ENCODE peak calls at places on chromosomes 6 and 20, in nine cellular contexts. X, A, B, Z, C, M, S, O and P are unnamed samples.

GRCh38 chr6:76465410-76465809 is 392.9 kb upstream of the IMPG1 start:
- DNase-seq in X (no peak), A (no peak), B (no peak), Z (no peak), C (no peak), M (no peak), S (no peak), O (no peak), P (no peak)

GRCh38 chr6:170052991-170053821 is 237.7 kb downstream of the DLL1 start:
- DNase-seq in X (no peak), A (no peak), B (no peak), Z (peak), C (no peak), M (peak), S (no peak), O (no peak), P (no peak)

GRCh38 chr20:61500791-61501321 is 248.8 kb downstream of the CDH4 start:
- DNase-seq in X (no peak), A (no peak), B (no peak), Z (no peak), C (peak), M (no peak), S (no peak), O (no peak), P (no peak)

GRCh38 chr6:159693894-159694545 is 979 bp upstream of the SOD2 start:
- DNase-seq in X (peak), A (no peak), B (no peak), Z (no peak), C (no peak), M (no peak), S (no peak), O (no peak), P (peak)

GRCh38 chr20:41956316-41957050 is 338.3 kb upstream of the CHD6 start:
- DNase-seq in X (no peak), A (no peak), B (no peak), Z (no peak), C (no peak), M (no peak), S (peak), O (no peak), P (peak)

GRCh38 chr20:50837532-50838321 is 42.9 kb downstream of the BCAS4 start:
- DNase-seq in X (peak), A (no peak), B (no peak), Z (no peak), C (peak), M (no peak), S (no peak), O (peak), P (no peak)

GRCh38 chr6:7137335-7138106 is 29.8 kb downstream of the RREB1 start:
- DNase-seq in X (peak), A (peak), B (no peak), Z (no peak), C (peak), M (no peak), S (no peak), O (no peak), P (peak)

GRCh38 chr20:25295386-25296093 is 47.7 kb downstream of the PYGB start:
- DNase-seq in X (no peak), A (peak), B (no peak), Z (no peak), C (no peak), M (no peak), S (no peak), O (peak), P (no peak)

GRCh38 chr20:1618954-1619550 is 757 bp downstream of the SIRPB1 start:
- DNase-seq in X (no peak), A (no peak), B (no peak), Z (no peak), C (no peak), M (no peak), S (no peak), O (no peak), P (peak)

GRCh38 chr6:20826378-20826777 is 292.1 kb downstream of the CDKAL1 start:
- DNase-seq in X (no peak), A (no peak), B (no peak), Z (no peak), C (peak), M (no peak), S (no peak), O (no peak), P (no peak)

GRCh38 chr6:14861491-14861943 is 384.4 kb upstream of the JARID2 start:
- DNase-seq in X (no peak), A (no peak), B (no peak), Z (no peak), C (no peak), M (no peak), S (no peak), O (no peak), P (no peak)

GRCh38 chr6:108795122-108795521 is 53.1 kb upstream of the ARMC2 start:
- DNase-seq in X (no peak), A (no peak), B (no peak), Z (no peak), C (no peak), M (no peak), S (no peak), O (no peak), P (no peak)

GRCh38 chr6:12844284-12845223 is 128.0 kb downstream of the PHACTR1 start:
- DNase-seq in X (no peak), A (no peak), B (peak), Z (no peak), C (no peak), M (no peak), S (no peak), O (no peak), P (no peak)

GRCh38 chr20:5735845-5736530 is 14.2 kb upstream of the SHLD1 start:
- DNase-seq in X (no peak), A (no peak), B (no peak), Z (no peak), C (peak), M (no peak), S (no peak), O (no peak), P (no peak)

GRCh38 chr20:63636752-63637633 is 10.1 kb upstream of the GMEB2 start:
- DNase-seq in X (no peak), A (no peak), B (no peak), Z (no peak), C (no peak), M (no peak), S (no peak), O (no peak), P (no peak)

GRCh38 chr20:2708073-2708415 is 15.5 kb downstream of the EBF4 start:
- DNase-seq in X (no peak), A (no peak), B (no peak), Z (no peak), C (no peak), M (no peak), S (no peak), O (no peak), P (no peak)

GRCh38 chr6:28940859-28941680 is 17.3 kb upstream of the TRIM27 start:
- DNase-seq in X (peak), A (peak), B (no peak), Z (no peak), C (peak), M (peak), S (peak), O (peak), P (no peak)

GRCh38 chr20:64036346-64037198 is 590 bp downstream of the C20orf204 start:
- DNase-seq in X (no peak), A (no peak), B (no peak), Z (no peak), C (peak), M (no peak), S (no peak), O (no peak), P (no peak)

GRCh38 chr6:137641474-137642077 is 147.4 kb upstream of the OLIG3 start:
- DNase-seq in X (peak), A (peak), B (peak), Z (peak), C (peak), M (peak), S (peak), O (peak), P (peak)

GRCh38 chr20:17626217-17627007 is 55.6 kb downstream of the RRBP1 start:
- DNase-seq in X (no peak), A (no peak), B (no peak), Z (peak), C (no peak), M (no peak), S (no peak), O (no peak), P (no peak)

GRCh38 chr20:3890999-3891929 is 2.1 kb downstream of the PANK2 start:
- DNase-seq in X (no peak), A (no peak), B (no peak), Z (peak), C (no peak), M (no peak), S (no peak), O (no peak), P (no peak)
- H3K4me3 ChIP-seq in X (peak), A (no peak), B (peak), Z (peak), C (peak), M (peak), S (peak), O (peak), P (peak)

GRCh38 chr20:57747889-57748456 is 38.2 kb upstream of the PMEPA1 start:
- DNase-seq in X (no peak), A (no peak), B (no peak), Z (no peak), C (no peak), M (no peak), S (no peak), O (no peak), P (no peak)

GRCh38 chr20:57748601-57749130 is 38.9 kb upstream of the PMEPA1 start:
- DNase-seq in X (peak), A (peak), B (peak), Z (peak), C (peak), M (peak), S (no peak), O (peak), P (no peak)

GRCh38 chr20:57751411-57751810 is 41.6 kb upstream of the PMEPA1 start:
- DNase-seq in X (no peak), A (no peak), B (no peak), Z (no peak), C (no peak), M (no peak), S (no peak), O (no peak), P (no peak)

GRCh38 chr20:57749861-57750260 is 40.0 kb upstream of the PMEPA1 start:
- DNase-seq in X (no peak), A (no peak), B (no peak), Z (no peak), C (no peak), M (no peak), S (no peak), O (no peak), P (no peak)

GRCh38 chr20:57749131-57749690 is 39.4 kb upstream of the PMEPA1 start:
- DNase-seq in X (no peak), A (peak), B (no peak), Z (no peak), C (no peak), M (no peak), S (no peak), O (no peak), P (no peak)
- H3K27ac ChIP-seq in X (peak), A (peak), B (peak), Z (peak), C (no peak), M (no peak), S (peak), O (peak), P (no peak)

DNA sequence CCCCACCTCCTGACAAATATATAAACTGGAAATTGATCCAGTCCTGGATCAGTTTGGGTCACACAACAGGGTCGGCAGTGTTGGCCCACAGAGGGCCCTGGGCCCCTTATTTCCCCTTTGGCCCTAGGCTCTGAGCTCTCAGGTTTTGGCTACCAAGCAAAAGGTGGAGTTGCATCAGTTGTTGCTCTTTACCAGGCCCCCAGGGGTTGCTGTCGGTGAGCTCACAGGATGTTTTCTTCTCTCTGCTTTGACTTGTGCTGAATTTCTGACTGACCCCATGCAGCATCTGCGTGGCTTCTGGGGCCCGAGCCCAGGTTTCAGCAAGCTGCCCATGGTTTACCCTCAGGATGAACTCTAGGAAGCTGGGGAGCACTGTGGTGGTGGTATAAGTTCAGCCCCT is 44.6 kb downstream of the PPARD start:
- DNase-seq in X (no peak), A (no peak), B (no peak), Z (no peak), C (no peak), M (no peak), S (no peak), O (no peak), P (no peak)
- TF ChIP-seq CTCF in X (no peak), A (no peak), B (no peak), Z (no peak), C (no peak), M (no peak), S (no peak), O (no peak), P (no peak)

GRCh38 chr6:113588646-113589045 is 268.5 kb upstream of the MARCKS start:
- DNase-seq in X (no peak), A (no peak), B (no peak), Z (no peak), C (no peak), M (no peak), S (no peak), O (no peak), P (no peak)

GRCh38 chr6:113594726-113595125 is 262.4 kb upstream of the MARCKS start:
- DNase-seq in X (no peak), A (no peak), B (no peak), Z (no peak), C (no peak), M (no peak), S (no peak), O (no peak), P (no peak)

GRCh38 chr6:113595921-113596376 is 261.2 kb upstream of the MARCKS start:
- DNase-seq in X (peak), A (no peak), B (no peak), Z (no peak), C (peak), M (no peak), S (no peak), O (peak), P (no peak)

GRCh38 chr6:113596477-113596876 is 260.7 kb upstream of the MARCKS start:
- DNase-seq in X (no peak), A (no peak), B (no peak), Z (no peak), C (no peak), M (no peak), S (no peak), O (no peak), P (no peak)

DNA sequence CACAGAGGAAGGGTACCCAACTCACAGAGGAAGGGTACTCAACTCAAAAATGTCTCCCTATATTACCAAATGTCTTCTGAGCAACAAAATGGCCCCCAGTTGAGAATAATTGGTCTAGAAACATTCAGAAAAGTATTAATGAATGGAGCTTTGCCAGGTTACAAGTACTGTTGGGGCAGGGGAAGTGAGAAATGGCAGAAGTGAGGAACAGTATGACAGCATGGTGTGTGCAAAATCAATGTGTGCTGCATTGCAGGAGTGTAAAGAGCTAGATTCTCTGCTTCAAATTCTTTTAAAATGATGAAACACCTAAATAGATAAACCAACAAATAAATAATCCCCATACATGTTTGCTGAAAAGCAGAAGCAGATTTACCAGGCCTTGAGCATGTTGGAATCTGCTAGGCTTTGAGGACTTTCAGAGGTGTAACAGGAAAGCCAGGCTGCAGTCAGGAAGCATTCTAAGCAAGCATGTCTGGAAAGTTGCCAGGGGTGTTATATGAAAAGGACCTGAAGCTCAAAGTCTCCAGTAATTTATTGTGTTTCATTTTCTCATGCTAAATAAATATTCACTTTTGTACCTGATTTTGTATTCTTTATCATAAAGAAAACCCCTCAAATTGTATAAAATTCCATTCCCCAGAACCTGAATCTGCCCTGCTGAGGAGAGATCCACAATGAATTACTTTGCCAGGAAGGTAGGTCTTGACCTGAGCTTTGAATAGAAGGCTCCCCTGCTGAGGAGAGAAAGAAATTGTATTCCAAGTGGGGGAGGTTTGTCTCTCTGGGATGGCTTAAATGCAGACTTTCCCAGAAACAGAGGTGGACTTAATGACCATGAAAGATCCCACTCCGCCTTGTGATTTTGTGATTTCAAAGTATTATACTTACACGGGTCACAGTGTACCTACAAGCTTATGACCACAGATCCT is 265.0 kb upstream of the MARCKS start:
- DNase-seq in X (peak), A (no peak), B (no peak), Z (no peak), C (peak), M (no peak), S (no peak), O (no peak), P (no peak)
- H3K4me3 ChIP-seq in X (no peak), A (no peak), B (no peak), Z (no peak), C (no peak), M (no peak), S (no peak), O (no peak), P (no peak)

GRCh38 chr6:116462516-116462915 is 1.3 kb downstream of the CALHM6 start:
- DNase-seq in X (no peak), A (no peak), B (no peak), Z (no peak), C (no peak), M (no peak), S (no peak), O (no peak), P (no peak)
- H3K27ac ChIP-seq in X (no peak), A (no peak), B (no peak), Z (no peak), C (no peak), M (no peak), S (no peak), O (no peak), P (peak)

GRCh38 chr6:148612043-148612442 is 134.8 kb upstream of the UST start:
- DNase-seq in X (no peak), A (no peak), B (no peak), Z (no peak), C (no peak), M (no peak), S (no peak), O (no peak), P (no peak)

GRCh38 chr6:148611213-148611612 is 135.6 kb upstream of the UST start:
- DNase-seq in X (peak), A (peak), B (no peak), Z (no peak), C (peak), M (peak), S (no peak), O (peak), P (no peak)

GRCh38 chr6:148608211-148608951 is 138.4 kb upstream of the UST start:
- DNase-seq in X (no peak), A (no peak), B (no peak), Z (no peak), C (peak), M (no peak), S (no peak), O (no peak), P (no peak)
- TF ChIP-seq CTCF in X (no peak), A (peak), B (peak), Z (peak), C (peak), M (peak), S (peak), O (no peak), P (peak)

GRCh38 chr6:10641494-10641893 is 52.9 kb downstream of the C6orf52 start:
- DNase-seq in X (no peak), A (no peak), B (no peak), Z (no peak), C (no peak), M (no peak), S (no peak), O (no peak), P (no peak)

GRCh38 chr6:10644225-10644624 is 50.2 kb downstream of the C6orf52 start:
- DNase-seq in X (no peak), A (no peak), B (no peak), Z (no peak), C (no peak), M (no peak), S (no peak), O (no peak), P (no peak)

GRCh38 chr6:10640402-10640801 is 54.0 kb downstream of the C6orf52 start:
- DNase-seq in X (no peak), A (no peak), B (no peak), Z (no peak), C (no peak), M (no peak), S (no peak), O (no peak), P (no peak)

GRCh38 chr6:10643214-10643641 is 51.2 kb downstream of the C6orf52 start:
- DNase-seq in X (no peak), A (no peak), B (no peak), Z (no peak), C (no peak), M (no peak), S (no peak), O (no peak), P (peak)
- H3K4me3 ChIP-seq in X (no peak), A (no peak), B (no peak), Z (no peak), C (no peak), M (no peak), S (no peak), O (no peak), P (no peak)

GRCh38 chr6:110432285-110432899 is 17.0 kb upstream of the DDO start:
- DNase-seq in X (no peak), A (no peak), B (no peak), Z (no peak), C (no peak), M (no peak), S (no peak), O (no peak), P (peak)
- H3K27ac ChIP-seq in X (no peak), A (no peak), B (no peak), Z (no peak), C (no peak), M (no peak), S (no peak), O (no peak), P (peak)